ENCODE peak calls at places on chromosomes 12 and 14, in eight cellular contexts. One of them, this sample, is unnamed.

GRCh38 chr14:22472935-22473854 is 115.8 kb downstream of the DAD1 start:
- DNase-seq in body of pancreas: peak
- DNase-seq in CD8-positive, alpha-beta memory T cell: no peak
- DNase-seq in fibroblast of mammary gland: peak
- DNase-seq in epithelial cell of esophagus: peak
- DNase-seq in left lung: no peak
- DNase-seq in heart right ventricle: peak
- DNase-seq in stomach: peak
- DNase-seq in this sample: peak

GRCh38 chr14:67602995-67603545 is 3.0 kb upstream of the PIGH start:
- DNase-seq in body of pancreas: no peak
- DNase-seq in CD8-positive, alpha-beta memory T cell: no peak
- DNase-seq in fibroblast of mammary gland: no peak
- DNase-seq in epithelial cell of esophagus: peak
- DNase-seq in left lung: no peak
- DNase-seq in heart right ventricle: no peak
- DNase-seq in stomach: no peak
- DNase-seq in this sample: no peak

GRCh38 chr12:86601550-86602308 is 345.5 kb upstream of the MGAT4C start:
- DNase-seq in body of pancreas: no peak
- DNase-seq in CD8-positive, alpha-beta memory T cell: no peak
- DNase-seq in fibroblast of mammary gland: no peak
- DNase-seq in epithelial cell of esophagus: no peak
- DNase-seq in left lung: no peak
- DNase-seq in heart right ventricle: no peak
- DNase-seq in stomach: no peak
- DNase-seq in this sample: no peak

GRCh38 chr12:111458773-111459172 is 53.0 kb downstream of the SH2B3 start:
- DNase-seq in body of pancreas: peak
- DNase-seq in CD8-positive, alpha-beta memory T cell: no peak
- DNase-seq in fibroblast of mammary gland: no peak
- DNase-seq in epithelial cell of esophagus: no peak
- DNase-seq in left lung: no peak
- DNase-seq in heart right ventricle: no peak
- DNase-seq in stomach: no peak
- DNase-seq in this sample: no peak

GRCh38 chr12:19810213-19810612 is 370.9 kb downstream of the AEBP2 start:
- DNase-seq in body of pancreas: no peak
- DNase-seq in CD8-positive, alpha-beta memory T cell: no peak
- DNase-seq in fibroblast of mammary gland: no peak
- DNase-seq in epithelial cell of esophagus: no peak
- DNase-seq in left lung: no peak
- DNase-seq in heart right ventricle: no peak
- DNase-seq in stomach: no peak
- DNase-seq in this sample: no peak

GRCh38 chr14:22753586-22753985 is 12.9 kb upstream of the OXA1L start:
- DNase-seq in body of pancreas: no peak
- DNase-seq in CD8-positive, alpha-beta memory T cell: no peak
- DNase-seq in fibroblast of mammary gland: peak
- DNase-seq in epithelial cell of esophagus: no peak
- DNase-seq in left lung: no peak
- DNase-seq in heart right ventricle: no peak
- DNase-seq in stomach: no peak
- DNase-seq in this sample: no peak

GRCh38 chr12:113747048-113747447 is 219.1 kb downstream of the RBM19 start:
- DNase-seq in body of pancreas: no peak
- DNase-seq in CD8-positive, alpha-beta memory T cell: no peak
- DNase-seq in fibroblast of mammary gland: peak
- DNase-seq in epithelial cell of esophagus: no peak
- DNase-seq in left lung: no peak
- DNase-seq in heart right ventricle: no peak
- DNase-seq in stomach: no peak
- DNase-seq in this sample: peak

GRCh38 chr14:103105580-103106168 is 11.1 kb downstream of the EXOC3L4 start:
- DNase-seq in body of pancreas: no peak
- DNase-seq in CD8-positive, alpha-beta memory T cell: no peak
- DNase-seq in fibroblast of mammary gland: no peak
- DNase-seq in epithelial cell of esophagus: no peak
- DNase-seq in left lung: no peak
- DNase-seq in heart right ventricle: no peak
- DNase-seq in stomach: no peak
- DNase-seq in this sample: no peak

GRCh38 chr14:104094709-104095425 is 9.4 kb downstream of the ASPG start:
- DNase-seq in body of pancreas: peak
- DNase-seq in CD8-positive, alpha-beta memory T cell: peak
- DNase-seq in fibroblast of mammary gland: peak
- DNase-seq in epithelial cell of esophagus: peak
- DNase-seq in left lung: no peak
- DNase-seq in heart right ventricle: peak
- DNase-seq in stomach: peak
- DNase-seq in this sample: peak

GRCh38 chr12:132445884-132446471 is 44.0 kb upstream of the FBRSL1 start:
- DNase-seq in body of pancreas: no peak
- DNase-seq in CD8-positive, alpha-beta memory T cell: peak
- DNase-seq in fibroblast of mammary gland: peak
- DNase-seq in epithelial cell of esophagus: peak
- DNase-seq in left lung: peak
- DNase-seq in heart right ventricle: peak
- DNase-seq in stomach: peak
- DNase-seq in this sample: peak

GRCh38 chr12:47935196-47935595 is 28.2 kb upstream of the TMEM106C start:
- DNase-seq in body of pancreas: no peak
- DNase-seq in CD8-positive, alpha-beta memory T cell: no peak
- DNase-seq in fibroblast of mammary gland: peak
- DNase-seq in epithelial cell of esophagus: no peak
- DNase-seq in left lung: peak
- DNase-seq in heart right ventricle: peak
- DNase-seq in stomach: peak
- DNase-seq in this sample: no peak

GRCh38 chr14:65019944-65020566 is 33.4 kb downstream of the FNTB start:
- DNase-seq in body of pancreas: peak
- DNase-seq in CD8-positive, alpha-beta memory T cell: no peak
- DNase-seq in fibroblast of mammary gland: peak
- DNase-seq in epithelial cell of esophagus: peak
- DNase-seq in left lung: no peak
- DNase-seq in heart right ventricle: peak
- DNase-seq in stomach: peak
- DNase-seq in this sample: peak

GRCh38 chr12:6096527-6096926 is 27.9 kb downstream of the VWF start:
- DNase-seq in body of pancreas: no peak
- DNase-seq in CD8-positive, alpha-beta memory T cell: no peak
- DNase-seq in fibroblast of mammary gland: no peak
- DNase-seq in epithelial cell of esophagus: peak
- DNase-seq in left lung: no peak
- DNase-seq in heart right ventricle: no peak
- DNase-seq in stomach: no peak
- DNase-seq in this sample: no peak

GRCh38 chr14:71403673-71404072 is 496.4 kb downstream of the PCNX1 start:
- DNase-seq in body of pancreas: no peak
- DNase-seq in CD8-positive, alpha-beta memory T cell: peak
- DNase-seq in fibroblast of mammary gland: peak
- DNase-seq in epithelial cell of esophagus: peak
- DNase-seq in left lung: no peak
- DNase-seq in heart right ventricle: no peak
- DNase-seq in stomach: no peak
- DNase-seq in this sample: peak

GRCh38 chr14:104048758-104049496 is 36.6 kb upstream of the ASPG start:
- DNase-seq in body of pancreas: no peak
- DNase-seq in CD8-positive, alpha-beta memory T cell: no peak
- DNase-seq in fibroblast of mammary gland: peak
- DNase-seq in epithelial cell of esophagus: peak
- DNase-seq in left lung: no peak
- DNase-seq in heart right ventricle: no peak
- DNase-seq in stomach: no peak
- DNase-seq in this sample: no peak

GRCh38 chr12:27824126-27824842 is 44.2 kb upstream of the MANSC4 start:
- DNase-seq in body of pancreas: no peak
- DNase-seq in CD8-positive, alpha-beta memory T cell: no peak
- DNase-seq in fibroblast of mammary gland: no peak
- DNase-seq in epithelial cell of esophagus: no peak
- DNase-seq in left lung: no peak
- DNase-seq in heart right ventricle: no peak
- DNase-seq in stomach: no peak
- DNase-seq in this sample: no peak
- H3K4me3 ChIP-seq in body of pancreas: no peak
- H3K4me3 ChIP-seq in CD8-positive, alpha-beta memory T cell: no peak
- H3K4me3 ChIP-seq in fibroblast of mammary gland: no peak
- H3K4me3 ChIP-seq in epithelial cell of esophagus: no peak
- H3K4me3 ChIP-seq in left lung: no peak
- H3K4me3 ChIP-seq in heart right ventricle: no peak
- H3K4me3 ChIP-seq in stomach: no peak
- H3K4me3 ChIP-seq in this sample: no peak

GRCh38 chr12:57188090-57188425 is 28.5 kb upstream of the NXPH4 start:
- DNase-seq in body of pancreas: no peak
- DNase-seq in CD8-positive, alpha-beta memory T cell: no peak
- DNase-seq in fibroblast of mammary gland: no peak
- DNase-seq in epithelial cell of esophagus: peak
- DNase-seq in left lung: no peak
- DNase-seq in heart right ventricle: no peak
- DNase-seq in stomach: no peak
- DNase-seq in this sample: no peak

GRCh38 chr12:57187222-57188089 is 29.1 kb upstream of the NXPH4 start:
- DNase-seq in body of pancreas: no peak
- DNase-seq in CD8-positive, alpha-beta memory T cell: no peak
- DNase-seq in fibroblast of mammary gland: no peak
- DNase-seq in epithelial cell of esophagus: no peak
- DNase-seq in left lung: no peak
- DNase-seq in heart right ventricle: no peak
- DNase-seq in stomach: no peak
- DNase-seq in this sample: no peak

GRCh38 chr12:57185403-57185802 is 31.2 kb upstream of the NXPH4 start:
- DNase-seq in body of pancreas: no peak
- DNase-seq in CD8-positive, alpha-beta memory T cell: no peak
- DNase-seq in fibroblast of mammary gland: no peak
- DNase-seq in epithelial cell of esophagus: no peak
- DNase-seq in left lung: no peak
- DNase-seq in heart right ventricle: no peak
- DNase-seq in stomach: no peak
- DNase-seq in this sample: no peak

GRCh38 chr12:57183939-57184725 is 32.5 kb upstream of the NXPH4 start:
- DNase-seq in body of pancreas: no peak
- DNase-seq in CD8-positive, alpha-beta memory T cell: no peak
- DNase-seq in fibroblast of mammary gland: no peak
- DNase-seq in epithelial cell of esophagus: no peak
- DNase-seq in left lung: no peak
- DNase-seq in heart right ventricle: no peak
- DNase-seq in stomach: no peak
- DNase-seq in this sample: no peak

GRCh38 chr12:57185906-57186508 is 30.6 kb upstream of the NXPH4 start:
- DNase-seq in body of pancreas: no peak
- DNase-seq in CD8-positive, alpha-beta memory T cell: no peak
- DNase-seq in fibroblast of mammary gland: no peak
- DNase-seq in epithelial cell of esophagus: no peak
- DNase-seq in left lung: no peak
- DNase-seq in heart right ventricle: no peak
- DNase-seq in stomach: no peak
- DNase-seq in this sample: no peak
- H3K4me3 ChIP-seq in body of pancreas: no peak
- H3K4me3 ChIP-seq in CD8-positive, alpha-beta memory T cell: no peak
- H3K4me3 ChIP-seq in fibroblast of mammary gland: no peak
- H3K4me3 ChIP-seq in epithelial cell of esophagus: no peak
- H3K4me3 ChIP-seq in left lung: no peak
- H3K4me3 ChIP-seq in heart right ventricle: no peak
- H3K4me3 ChIP-seq in stomach: no peak
- H3K4me3 ChIP-seq in this sample: no peak

GRCh38 chr12:130591736-130592135 is 124.4 kb downstream of the RIMBP2 start:
- DNase-seq in body of pancreas: no peak
- DNase-seq in CD8-positive, alpha-beta memory T cell: no peak
- DNase-seq in fibroblast of mammary gland: no peak
- DNase-seq in epithelial cell of esophagus: no peak
- DNase-seq in left lung: no peak
- DNase-seq in heart right ventricle: no peak
- DNase-seq in stomach: no peak
- DNase-seq in this sample: no peak
- H3K4me3 ChIP-seq in body of pancreas: no peak
- H3K4me3 ChIP-seq in CD8-positive, alpha-beta memory T cell: no peak
- H3K4me3 ChIP-seq in fibroblast of mammary gland: no peak
- H3K4me3 ChIP-seq in epithelial cell of esophagus: no peak
- H3K4me3 ChIP-seq in left lung: no peak
- H3K4me3 ChIP-seq in heart right ventricle: no peak
- H3K4me3 ChIP-seq in stomach: no peak
- H3K4me3 ChIP-seq in this sample: no peak

GRCh38 chr14:79708991-79709390 is 502.3 kb downstream of the DIO2 start:
- DNase-seq in body of pancreas: no peak
- DNase-seq in CD8-positive, alpha-beta memory T cell: no peak
- DNase-seq in fibroblast of mammary gland: no peak
- DNase-seq in epithelial cell of esophagus: peak
- DNase-seq in left lung: no peak
- DNase-seq in heart right ventricle: no peak
- DNase-seq in stomach: no peak
- DNase-seq in this sample: peak
- H3K4me3 ChIP-seq in body of pancreas: no peak
- H3K4me3 ChIP-seq in CD8-positive, alpha-beta memory T cell: no peak
- H3K4me3 ChIP-seq in fibroblast of mammary gland: no peak
- H3K4me3 ChIP-seq in epithelial cell of esophagus: no peak
- H3K4me3 ChIP-seq in left lung: no peak
- H3K4me3 ChIP-seq in heart right ventricle: no peak
- H3K4me3 ChIP-seq in stomach: no peak
- H3K4me3 ChIP-seq in this sample: no peak

DNA sequence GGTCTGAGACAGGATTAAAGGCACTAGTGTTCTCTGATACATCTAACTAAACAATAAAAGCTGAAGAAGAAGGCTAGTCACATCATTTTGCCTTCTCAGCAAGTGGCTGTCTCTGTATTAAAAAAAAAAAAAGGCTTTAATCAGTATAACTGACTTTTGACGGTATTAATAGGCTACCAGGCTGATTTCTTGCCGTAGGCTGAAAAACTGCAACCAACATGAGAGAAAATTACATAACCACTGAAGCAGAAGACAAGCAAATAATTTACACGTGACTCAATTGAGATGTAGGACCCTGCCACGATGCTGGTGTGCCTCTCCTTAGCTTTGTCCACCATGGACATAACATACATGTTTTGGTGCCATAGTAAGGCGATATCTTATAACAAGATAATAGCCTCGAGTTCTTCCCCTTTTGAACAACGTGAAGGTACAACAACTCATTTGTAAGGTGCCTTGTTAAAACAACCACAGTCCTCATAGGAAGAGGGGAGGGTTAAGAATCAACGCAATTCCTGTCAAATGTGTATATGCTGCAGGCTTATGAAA is 88.7 kb upstream of the GRIP1 start:
- DNase-seq in body of pancreas: no peak
- DNase-seq in CD8-positive, alpha-beta memory T cell: no peak
- DNase-seq in fibroblast of mammary gland: no peak
- DNase-seq in epithelial cell of esophagus: no peak
- DNase-seq in left lung: no peak
- DNase-seq in heart right ventricle: no peak
- DNase-seq in stomach: no peak
- DNase-seq in this sample: no peak
- H3K4me3 ChIP-seq in body of pancreas: no peak
- H3K4me3 ChIP-seq in CD8-positive, alpha-beta memory T cell: no peak
- H3K4me3 ChIP-seq in fibroblast of mammary gland: no peak
- H3K4me3 ChIP-seq in epithelial cell of esophagus: no peak
- H3K4me3 ChIP-seq in left lung: no peak
- H3K4me3 ChIP-seq in heart right ventricle: no peak
- H3K4me3 ChIP-seq in stomach: no peak
- H3K4me3 ChIP-seq in this sample: no peak

GRCh38 chr14:99802301-99803105 is 9.3 kb downstream of the EML1 start:
- DNase-seq in body of pancreas: no peak
- DNase-seq in CD8-positive, alpha-beta memory T cell: no peak
- DNase-seq in fibroblast of mammary gland: peak
- DNase-seq in epithelial cell of esophagus: no peak
- DNase-seq in left lung: no peak
- DNase-seq in heart right ventricle: no peak
- DNase-seq in stomach: no peak
- DNase-seq in this sample: no peak
- H3K4me3 ChIP-seq in body of pancreas: no peak
- H3K4me3 ChIP-seq in CD8-positive, alpha-beta memory T cell: no peak
- H3K4me3 ChIP-seq in fibroblast of mammary gland: no peak
- H3K4me3 ChIP-seq in epithelial cell of esophagus: no peak
- H3K4me3 ChIP-seq in left lung: no peak
- H3K4me3 ChIP-seq in heart right ventricle: no peak
- H3K4me3 ChIP-seq in stomach: no peak
- H3K4me3 ChIP-seq in this sample: no peak

GRCh38 chr12:50240792-50241114 is 42.6 kb downstream of the LIMA1 start:
- DNase-seq in body of pancreas: no peak
- DNase-seq in CD8-positive, alpha-beta memory T cell: no peak
- DNase-seq in fibroblast of mammary gland: no peak
- DNase-seq in epithelial cell of esophagus: no peak
- DNase-seq in left lung: no peak
- DNase-seq in heart right ventricle: no peak
- DNase-seq in stomach: no peak
- DNase-seq in this sample: no peak
- H3K4me3 ChIP-seq in body of pancreas: no peak
- H3K4me3 ChIP-seq in CD8-positive, alpha-beta memory T cell: no peak
- H3K4me3 ChIP-seq in fibroblast of mammary gland: no peak
- H3K4me3 ChIP-seq in epithelial cell of esophagus: no peak
- H3K4me3 ChIP-seq in left lung: no peak
- H3K4me3 ChIP-seq in heart right ventricle: no peak
- H3K4me3 ChIP-seq in stomach: no peak
- H3K4me3 ChIP-seq in this sample: no peak

This sample was measured in Caco-2.